ENCODE peak calls at places on chromosomes 5 and 9, in six cellular contexts. One of them, this sample, is unnamed.

GRCh38 chr5:83377131-83377865 is 94.2 kb upstream of the VCAN start:
- DNase-seq in H7: no peak
- DNase-seq in fibroblast of gingiva: peak
- DNase-seq in AG09309: peak
- DNase-seq in brain microvascular endothelial cell: peak
- DNase-seq in DMS 273 treated with DMSO at 0.1 percent for 48 hours: no peak
- DNase-seq in this sample: no peak

GRCh38 chr5:77129386-77129785 is 42.3 kb upstream of the ZBED3 start:
- DNase-seq in H7: peak
- DNase-seq in fibroblast of gingiva: no peak
- DNase-seq in AG09309: no peak
- DNase-seq in brain microvascular endothelial cell: peak
- DNase-seq in DMS 273 treated with DMSO at 0.1 percent for 48 hours: peak
- DNase-seq in this sample: no peak

GRCh38 chr5:172583931-172584511 is 57.0 kb upstream of the NEURL1B start:
- DNase-seq in H7: no peak
- DNase-seq in fibroblast of gingiva: no peak
- DNase-seq in AG09309: no peak
- DNase-seq in brain microvascular endothelial cell: no peak
- DNase-seq in DMS 273 treated with DMSO at 0.1 percent for 48 hours: no peak
- DNase-seq in this sample: no peak

GRCh38 chr9:38211002-38211401 is 142.0 kb upstream of the SHB start:
- DNase-seq in H7: no peak
- DNase-seq in fibroblast of gingiva: no peak
- DNase-seq in AG09309: no peak
- DNase-seq in brain microvascular endothelial cell: no peak
- DNase-seq in DMS 273 treated with DMSO at 0.1 percent for 48 hours: peak
- DNase-seq in this sample: no peak

GRCh38 chr9:5442400-5443011 is 4.8 kb upstream of the PLGRKT start:
- DNase-seq in H7: peak
- DNase-seq in fibroblast of gingiva: peak
- DNase-seq in AG09309: peak
- DNase-seq in brain microvascular endothelial cell: peak
- DNase-seq in DMS 273 treated with DMSO at 0.1 percent for 48 hours: peak
- DNase-seq in this sample: no peak

GRCh38 chr5:120767171-120767820 is 303.2 kb downstream of the PRR16 start:
- DNase-seq in H7: no peak
- DNase-seq in fibroblast of gingiva: peak
- DNase-seq in AG09309: peak
- DNase-seq in brain microvascular endothelial cell: no peak
- DNase-seq in DMS 273 treated with DMSO at 0.1 percent for 48 hours: no peak
- DNase-seq in this sample: no peak

GRCh38 chr5:26329562-26330189 is 708.7 kb downstream of the CDH9 start:
- DNase-seq in H7: peak
- DNase-seq in fibroblast of gingiva: no peak
- DNase-seq in AG09309: no peak
- DNase-seq in brain microvascular endothelial cell: no peak
- DNase-seq in DMS 273 treated with DMSO at 0.1 percent for 48 hours: no peak
- DNase-seq in this sample: no peak

GRCh38 chr9:128821584-128822406 is 3.5 kb downstream of the ENDOG start:
- DNase-seq in H7: no peak
- DNase-seq in fibroblast of gingiva: no peak
- DNase-seq in AG09309: no peak
- DNase-seq in brain microvascular endothelial cell: no peak
- DNase-seq in DMS 273 treated with DMSO at 0.1 percent for 48 hours: no peak
- DNase-seq in this sample: no peak

GRCh38 chr5:96329294-96329693 is 103.8 kb downstream of the PCSK1 start:
- DNase-seq in H7: no peak
- DNase-seq in fibroblast of gingiva: no peak
- DNase-seq in AG09309: no peak
- DNase-seq in brain microvascular endothelial cell: no peak
- DNase-seq in DMS 273 treated with DMSO at 0.1 percent for 48 hours: peak
- DNase-seq in this sample: no peak

GRCh38 chr9:125142560-125143376 is 560 bp downstream of the SCAI start:
- DNase-seq in H7: peak
- DNase-seq in fibroblast of gingiva: no peak
- DNase-seq in AG09309: no peak
- DNase-seq in brain microvascular endothelial cell: no peak
- DNase-seq in DMS 273 treated with DMSO at 0.1 percent for 48 hours: no peak
- DNase-seq in this sample: no peak

GRCh38 chr9:99356512-99356971 is 134.5 kb downstream of the SEC61B start:
- DNase-seq in H7: no peak
- DNase-seq in fibroblast of gingiva: peak
- DNase-seq in AG09309: no peak
- DNase-seq in brain microvascular endothelial cell: no peak
- DNase-seq in DMS 273 treated with DMSO at 0.1 percent for 48 hours: no peak
- DNase-seq in this sample: no peak

GRCh38 chr9:96067004-96067403 is 191.5 kb downstream of the ERCC6L2 start:
- DNase-seq in H7: no peak
- DNase-seq in fibroblast of gingiva: peak
- DNase-seq in AG09309: no peak
- DNase-seq in brain microvascular endothelial cell: no peak
- DNase-seq in DMS 273 treated with DMSO at 0.1 percent for 48 hours: no peak
- DNase-seq in this sample: no peak

GRCh38 chr9:3359048-3359692 is 166.6 kb downstream of the RFX3 start:
- DNase-seq in H7: no peak
- DNase-seq in fibroblast of gingiva: no peak
- DNase-seq in AG09309: no peak
- DNase-seq in brain microvascular endothelial cell: no peak
- DNase-seq in DMS 273 treated with DMSO at 0.1 percent for 48 hours: no peak
- DNase-seq in this sample: no peak

GRCh38 chr9:72131206-72131605 is 18.0 kb upstream of the GDA start:
- DNase-seq in H7: no peak
- DNase-seq in fibroblast of gingiva: no peak
- DNase-seq in AG09309: no peak
- DNase-seq in brain microvascular endothelial cell: no peak
- DNase-seq in DMS 273 treated with DMSO at 0.1 percent for 48 hours: no peak
- DNase-seq in this sample: no peak

GRCh38 chr5:95784514-95785302 is 37.8 kb downstream of the GLRX start:
- DNase-seq in H7: no peak
- DNase-seq in fibroblast of gingiva: peak
- DNase-seq in AG09309: no peak
- DNase-seq in brain microvascular endothelial cell: no peak
- DNase-seq in DMS 273 treated with DMSO at 0.1 percent for 48 hours: no peak
- DNase-seq in this sample: no peak

GRCh38 chr5:139561655-139562451 is 714 bp downstream of the UBE2D2 start:
- DNase-seq in H7: peak
- DNase-seq in fibroblast of gingiva: peak
- DNase-seq in AG09309: no peak
- DNase-seq in brain microvascular endothelial cell: no peak
- DNase-seq in DMS 273 treated with DMSO at 0.1 percent for 48 hours: no peak
- DNase-seq in this sample: no peak

GRCh38 chr5:107074991-107075390 is 595.7 kb downstream of the EFNA5 start:
- DNase-seq in H7: no peak
- DNase-seq in fibroblast of gingiva: no peak
- DNase-seq in AG09309: no peak
- DNase-seq in brain microvascular endothelial cell: no peak
- DNase-seq in DMS 273 treated with DMSO at 0.1 percent for 48 hours: no peak
- DNase-seq in this sample: no peak

GRCh38 chr9:10003047-10003446 is 609.8 kb downstream of the PTPRD start:
- DNase-seq in H7: no peak
- DNase-seq in fibroblast of gingiva: no peak
- DNase-seq in AG09309: no peak
- DNase-seq in brain microvascular endothelial cell: no peak
- DNase-seq in DMS 273 treated with DMSO at 0.1 percent for 48 hours: no peak
- DNase-seq in this sample: no peak

GRCh38 chr9:82255533-82255932 is 267.0 kb downstream of the SPATA31D1 start:
- DNase-seq in H7: no peak
- DNase-seq in fibroblast of gingiva: no peak
- DNase-seq in AG09309: no peak
- DNase-seq in brain microvascular endothelial cell: no peak
- DNase-seq in DMS 273 treated with DMSO at 0.1 percent for 48 hours: no peak
- DNase-seq in this sample: no peak

GRCh38 chr5:63127054-63127453 is 548.4 kb downstream of the LRRC70 start:
- DNase-seq in H7: no peak
- DNase-seq in fibroblast of gingiva: no peak
- DNase-seq in AG09309: no peak
- DNase-seq in brain microvascular endothelial cell: peak
- DNase-seq in DMS 273 treated with DMSO at 0.1 percent for 48 hours: no peak
- DNase-seq in this sample: no peak

GRCh38 chr5:151492729-151493128 is 45.3 kb downstream of the SLC36A1 start:
- DNase-seq in H7: no peak
- DNase-seq in fibroblast of gingiva: peak
- DNase-seq in AG09309: no peak
- DNase-seq in brain microvascular endothelial cell: peak
- DNase-seq in DMS 273 treated with DMSO at 0.1 percent for 48 hours: no peak
- DNase-seq in this sample: peak

GRCh38 chr5:145495741-145496140 is 339.4 kb downstream of the PRELID2 start:
- DNase-seq in H7: no peak
- DNase-seq in fibroblast of gingiva: peak
- DNase-seq in AG09309: peak
- DNase-seq in brain microvascular endothelial cell: peak
- DNase-seq in DMS 273 treated with DMSO at 0.1 percent for 48 hours: no peak
- DNase-seq in this sample: peak

GRCh38 chr9:68643901-68644809 is 60.9 kb upstream of the PIP5K1B start:
- DNase-seq in H7: no peak
- DNase-seq in fibroblast of gingiva: no peak
- DNase-seq in AG09309: no peak
- DNase-seq in brain microvascular endothelial cell: no peak
- DNase-seq in DMS 273 treated with DMSO at 0.1 percent for 48 hours: no peak
- DNase-seq in this sample: no peak

GRCh38 chr9:98171176-98171925 is 21.1 kb downstream of the CORO2A start:
- DNase-seq in H7: peak
- DNase-seq in fibroblast of gingiva: no peak
- DNase-seq in AG09309: no peak
- DNase-seq in brain microvascular endothelial cell: no peak
- DNase-seq in DMS 273 treated with DMSO at 0.1 percent for 48 hours: no peak
- DNase-seq in this sample: no peak

GRCh38 chr9:123567013-123567412 is 211.0 kb downstream of the CRB2 start:
- DNase-seq in H7: no peak
- DNase-seq in fibroblast of gingiva: no peak
- DNase-seq in AG09309: no peak
- DNase-seq in brain microvascular endothelial cell: no peak
- DNase-seq in DMS 273 treated with DMSO at 0.1 percent for 48 hours: no peak
- DNase-seq in this sample: no peak